ENCODE peak calls at places on chromosomes 7 and 10, in four cellular contexts. G, Z, I and D are unnamed samples.

GRCh38 chr10:93498196-93498595 is 1.8 kb downstream of the CEP55 start:
- DNase-seq in G (no peak), Z (no peak), I (no peak), D (no peak)

GRCh38 chr10:119933179-119933578 is 40.6 kb downstream of the SEC23IP start:
- DNase-seq in G (peak), Z (peak), I (no peak), D (peak)

GRCh38 chr7:155491812-155492211 is 33.9 kb downstream of the EN2 start:
- DNase-seq in G (no peak), Z (no peak), I (no peak), D (no peak)

GRCh38 chr10:9766762-9767161 is 1250.9 kb upstream of the CELF2 start:
- DNase-seq in G (no peak), Z (no peak), I (no peak), D (no peak)

GRCh38 chr7:474605-475424 is 44.8 kb downstream of the PDGFA start:
- DNase-seq in G (no peak), Z (no peak), I (no peak), D (no peak)

GRCh38 chr10:80356563-80356999 is at the start of the genes DYDC1 and DYDC2:
- DNase-seq in G (no peak), Z (no peak), I (no peak), D (no peak)

GRCh38 chr10:77590344-77591237 is 47.0 kb downstream of the KCNMA1 start:
- DNase-seq in G (no peak), Z (no peak), I (no peak), D (no peak)

GRCh38 chr10:62815373-62816111 is 624 bp downstream of the EGR2 start:
- DNase-seq in G (no peak), Z (no peak), I (no peak), D (no peak)

GRCh38 chr10:113028393-113029054 is 78.5 kb downstream of the TCF7L2 start:
- DNase-seq in G (no peak), Z (no peak), I (no peak), D (no peak)

GRCh38 chr7:100547872-100548271 is 8.9 kb downstream of the AGFG2 start:
- DNase-seq in G (no peak), Z (peak), I (no peak), D (peak)

GRCh38 chr10:124492266-124492665 is 30.6 kb downstream of the LHPP start:
- DNase-seq in G (no peak), Z (no peak), I (no peak), D (no peak)

GRCh38 chr10:33945051-33945450 is 610.6 kb upstream of the NRP1 start:
- DNase-seq in G (no peak), Z (no peak), I (no peak), D (no peak)

GRCh38 chr7:70571986-70572385 is 560.0 kb upstream of the GALNT17 start:
- DNase-seq in G (no peak), Z (no peak), I (no peak), D (no peak)

GRCh38 chr10:130300608-130301025 is 164.4 kb downstream of the GLRX3 start:
- DNase-seq in G (peak), Z (peak), I (no peak), D (no peak)

GRCh38 chr10:122188706-122189105 is 82.4 kb upstream of the BTBD16 start:
- DNase-seq in G (no peak), Z (no peak), I (no peak), D (no peak)

GRCh38 chr7:40437498-40437897 is 302.7 kb downstream of the SUGCT start:
- DNase-seq in G (no peak), Z (no peak), I (no peak), D (no peak)

GRCh38 chr7:151631968-151632749 is 112.5 kb upstream of the RHEB start:
- DNase-seq in G (no peak), Z (peak), I (peak), D (peak)

GRCh38 chr10:113424984-113425383 is 127.9 kb upstream of the HABP2 start:
- DNase-seq in G (no peak), Z (no peak), I (no peak), D (no peak)

GRCh38 chr7:926061-927030 is 28.1 kb downstream of the ADAP1 start:
- DNase-seq in G (no peak), Z (no peak), I (no peak), D (no peak)